ENCODE peak calls at places on chromosome 19, in six cellular contexts. Y, M, V, P, R and I are unnamed samples.

GRCh38 chr19:39438270-39438934 is 2.7 kb upstream of the RPS16 start:
- DNase-seq in Y (peak), V (no peak), M (peak), R (no peak), P (no peak), I (no peak)

GRCh38 chr19:8630796-8631424 is 477 bp downstream of the NFILZ start:
- DNase-seq in R (no peak), P (no peak), V (no peak), M (no peak), Y (no peak), I (no peak)

GRCh38 chr19:45667620-45668341 is at the start of gene GIPR:
- DNase-seq in Y (peak), R (peak), P (no peak), M (peak), V (peak), I (no peak)

GRCh38 chr19:14093117-14093784 is 2.7 kb upstream of the SAMD1 start:
- DNase-seq in Y (no peak), M (no peak), R (no peak), P (no peak), V (no peak), I (no peak)

GRCh38 chr19:7932276-7932929 is 6.5 kb upstream of the CTXN1 start:
- DNase-seq in P (no peak), R (peak), V (no peak), Y (no peak), M (no peak), I (no peak)

GRCh38 chr19:29542776-29543175 is 17.0 kb downstream of the VSTM2B start:
- DNase-seq in M (no peak), Y (no peak), R (no peak), V (no peak), P (peak), I (no peak)

GRCh38 chr19:46015961-46016425 is 6.9 kb downstream of the PGLYRP1 start:
- DNase-seq in V (no peak), P (peak), Y (no peak), M (no peak), R (no peak), I (peak)

GRCh38 chr19:47641891-47642485 is 33.1 kb downstream of the BICRA start:
- DNase-seq in V (no peak), M (no peak), Y (no peak), R (no peak), P (no peak), I (no peak)

GRCh38 chr19:5345895-5346386 is 5.3 kb upstream of the PTPRS start:
- DNase-seq in Y (peak), R (no peak), V (no peak), P (no peak), M (peak), I (no peak)

GRCh38 chr19:28456708-28457320 is 756.1 kb downstream of the UQCRFS1 start:
- DNase-seq in Y (no peak), M (no peak), P (no peak), R (no peak), V (no peak), I (no peak)

GRCh38 chr19:33394006-33394722 is 20.7 kb downstream of the CEBPG start:
- DNase-seq in R (peak), P (peak), V (no peak), Y (peak), M (peak), I (no peak)

GRCh38 chr19:53183146-53183545 is 10.0 kb downstream of the ZNF665 start:
- DNase-seq in Y (peak), M (peak), V (no peak), R (no peak), P (no peak), I (no peak)

GRCh38 chr19:31037311-31037710 is 311.9 kb downstream of the TSHZ3 start:
- DNase-seq in V (no peak), P (no peak), R (no peak), M (no peak), Y (no peak), I (no peak)

GRCh38 chr19:4937060-4937459 is 27.8 kb downstream of the UHRF1 start:
- DNase-seq in Y (no peak), P (no peak), M (no peak), R (no peak), V (no peak), I (no peak)

GRCh38 chr19:31908486-31909255 is 436.7 kb upstream of the ZNF507 start:
- DNase-seq in P (no peak), M (no peak), R (no peak), V (no peak), Y (no peak), I (no peak)

GRCh38 chr19:35582760-35583159 is 3.2 kb upstream of the PMIS2 start:
- DNase-seq in R (no peak), M (no peak), V (no peak), P (no peak), Y (no peak), I (no peak)

GRCh38 chr19:22919946-22920345 is 83.0 kb downstream of the ZNF728 start:
- DNase-seq in M (no peak), P (no peak), Y (no peak), V (no peak), R (no peak), I (no peak)

GRCh38 chr19:3479177-3479818 is 1.0 kb downstream of the SMIM24 start:
- DNase-seq in P (no peak), Y (no peak), R (no peak), V (peak), M (peak), I (peak)

GRCh38 chr19:42422576-42423461 is 4.4 kb downstream of the LIPE start:
- DNase-seq in P (no peak), R (no peak), V (peak), M (no peak), Y (no peak), I (peak)

GRCh38 chr19:31292639-31293185 is 56.5 kb downstream of the TSHZ3 start:
- DNase-seq in M (no peak), R (no peak), V (no peak), P (no peak), Y (no peak), I (no peak)

GRCh38 chr19:34323433-34324204 is 41.4 kb upstream of the GPI start:
- DNase-seq in R (no peak), M (no peak), V (no peak), P (no peak), Y (no peak), I (no peak)

GRCh38 chr19:29491995-29492577 is 33.7 kb upstream of the VSTM2B start:
- DNase-seq in V (no peak), M (no peak), R (no peak), Y (no peak), P (peak), I (no peak)

GRCh38 chr19:6590458-6591319 is at the start of gene CD70:
- DNase-seq in P (no peak), M (no peak), Y (no peak), V (peak), R (no peak), I (peak)

GRCh38 chr19:2454199-2454961 is 2.4 kb downstream of the LMNB2 start:
- DNase-seq in R (no peak), V (no peak), P (no peak), M (no peak), Y (no peak), I (no peak)

GRCh38 chr19:49801966-49802661 is 11.0 kb downstream of the FUZ start:
- DNase-seq in M (peak), P (peak), V (no peak), Y (peak), R (peak), I (no peak)

GRCh38 chr19:13031917-13032623 is 36.8 kb downstream of the NFIX start:
- DNase-seq in M (no peak), Y (peak), P (no peak), V (no peak), R (peak), I (no peak)

GRCh38 chr19:36103842-36104552 is 6.9 kb upstream of the OVOL3 start:
- DNase-seq in M (peak), P (no peak), Y (peak), R (no peak), V (no peak), I (no peak)

GRCh38 chr19:44580366-44580895 is 32.9 kb upstream of the IGSF23 start:
- DNase-seq in P (no peak), Y (no peak), V (no peak), R (no peak), M (no peak), I (no peak)

GRCh38 chr19:56538761-56539263 is at the start of gene ZFP28:
- DNase-seq in P (no peak), Y (no peak), R (peak), V (no peak), M (no peak), I (no peak)

GRCh38 chr19:41064974-41065569 is 23.2 kb upstream of the CYP2A13 start:
- DNase-seq in Y (peak), V (peak), M (peak), P (no peak), R (no peak), I (no peak)

GRCh38 chr19:47020132-47020805 is 632 bp downstream of the NPAS1 start:
- DNase-seq in V (no peak), P (no peak), Y (no peak), M (peak), R (no peak), I (no peak)

GRCh38 chr19:48171584-48172170 is 1.2 kb downstream of the ZSWIM9 start:
- DNase-seq in M (no peak), R (no peak), P (no peak), V (no peak), Y (no peak), I (no peak)